ENCODE peak calls at places on chromosomes 12 and 14, in nine cellular contexts. One of them, this sample, is unnamed.

GRCh38 chr14:97634786-97635185 is 837.6 kb downstream of the VRK1 start:
- DNase-seq in AML-193: no peak
- DNase-seq in activated naive CD4-positive, alpha-beta T cell treated with anti-CD3 and anti-CD28 coated beads for 36 hours: peak
- DNase-seq in HuH-7.5: no peak
- DNase-seq in stimulated activated CD8-positive, alpha-beta memory T cell treated with anti-CD3 and anti-CD28 coated beads, Interleukin-2, amount 100 ng/mL, for 1 hour: no peak
- DNase-seq in germinal center: no peak
- DNase-seq in hypothalamus: no peak
- DNase-seq in astrocyte of the hippocampus: no peak
- DNase-seq in NCI-H510A treated with DMSO at 0.1 percent for 48 hours: peak
- DNase-seq in this sample: no peak

GRCh38 chr14:95811813-95812212 is 64.8 kb upstream of the TUNAR start:
- DNase-seq in AML-193: no peak
- DNase-seq in activated naive CD4-positive, alpha-beta T cell treated with anti-CD3 and anti-CD28 coated beads for 36 hours: no peak
- DNase-seq in HuH-7.5: no peak
- DNase-seq in stimulated activated CD8-positive, alpha-beta memory T cell treated with anti-CD3 and anti-CD28 coated beads, Interleukin-2, amount 100 ng/mL, for 1 hour: no peak
- DNase-seq in germinal center: no peak
- DNase-seq in hypothalamus: no peak
- DNase-seq in astrocyte of the hippocampus: no peak
- DNase-seq in NCI-H510A treated with DMSO at 0.1 percent for 48 hours: no peak
- DNase-seq in this sample: no peak

GRCh38 chr14:68753696-68754095 is 39.2 kb downstream of the ZFP36L1 start:
- DNase-seq in AML-193: no peak
- DNase-seq in activated naive CD4-positive, alpha-beta T cell treated with anti-CD3 and anti-CD28 coated beads for 36 hours: no peak
- DNase-seq in HuH-7.5: no peak
- DNase-seq in stimulated activated CD8-positive, alpha-beta memory T cell treated with anti-CD3 and anti-CD28 coated beads, Interleukin-2, amount 100 ng/mL, for 1 hour: no peak
- DNase-seq in germinal center: no peak
- DNase-seq in hypothalamus: no peak
- DNase-seq in astrocyte of the hippocampus: no peak
- DNase-seq in NCI-H510A treated with DMSO at 0.1 percent for 48 hours: no peak
- DNase-seq in this sample: no peak

GRCh38 chr14:78974691-78975090 is 804.5 kb downstream of the NRXN3 start:
- DNase-seq in AML-193: no peak
- DNase-seq in activated naive CD4-positive, alpha-beta T cell treated with anti-CD3 and anti-CD28 coated beads for 36 hours: no peak
- DNase-seq in HuH-7.5: no peak
- DNase-seq in stimulated activated CD8-positive, alpha-beta memory T cell treated with anti-CD3 and anti-CD28 coated beads, Interleukin-2, amount 100 ng/mL, for 1 hour: no peak
- DNase-seq in germinal center: no peak
- DNase-seq in hypothalamus: no peak
- DNase-seq in astrocyte of the hippocampus: peak
- DNase-seq in NCI-H510A treated with DMSO at 0.1 percent for 48 hours: no peak
- DNase-seq in this sample: no peak

GRCh38 chr12:67942704-67943103 is 46.5 kb upstream of the IFNG-AS1 start:
- DNase-seq in AML-193: no peak
- DNase-seq in activated naive CD4-positive, alpha-beta T cell treated with anti-CD3 and anti-CD28 coated beads for 36 hours: no peak
- DNase-seq in HuH-7.5: no peak
- DNase-seq in stimulated activated CD8-positive, alpha-beta memory T cell treated with anti-CD3 and anti-CD28 coated beads, Interleukin-2, amount 100 ng/mL, for 1 hour: no peak
- DNase-seq in germinal center: no peak
- DNase-seq in hypothalamus: no peak
- DNase-seq in astrocyte of the hippocampus: no peak
- DNase-seq in NCI-H510A treated with DMSO at 0.1 percent for 48 hours: no peak
- DNase-seq in this sample: peak

GRCh38 chr12:32987526-32987925 is 90.9 kb upstream of the PKP2 start:
- DNase-seq in AML-193: no peak
- DNase-seq in activated naive CD4-positive, alpha-beta T cell treated with anti-CD3 and anti-CD28 coated beads for 36 hours: no peak
- DNase-seq in HuH-7.5: no peak
- DNase-seq in stimulated activated CD8-positive, alpha-beta memory T cell treated with anti-CD3 and anti-CD28 coated beads, Interleukin-2, amount 100 ng/mL, for 1 hour: no peak
- DNase-seq in germinal center: no peak
- DNase-seq in hypothalamus: no peak
- DNase-seq in astrocyte of the hippocampus: no peak
- DNase-seq in NCI-H510A treated with DMSO at 0.1 percent for 48 hours: no peak
- DNase-seq in this sample: no peak

GRCh38 chr14:20499108-20499507 is 6.2 kb upstream of the RNASE10 start:
- DNase-seq in AML-193: no peak
- DNase-seq in activated naive CD4-positive, alpha-beta T cell treated with anti-CD3 and anti-CD28 coated beads for 36 hours: peak
- DNase-seq in HuH-7.5: no peak
- DNase-seq in stimulated activated CD8-positive, alpha-beta memory T cell treated with anti-CD3 and anti-CD28 coated beads, Interleukin-2, amount 100 ng/mL, for 1 hour: no peak
- DNase-seq in germinal center: no peak
- DNase-seq in hypothalamus: no peak
- DNase-seq in astrocyte of the hippocampus: no peak
- DNase-seq in NCI-H510A treated with DMSO at 0.1 percent for 48 hours: no peak
- DNase-seq in this sample: no peak

GRCh38 chr12:5402009-5402408 is 29.9 kb upstream of the NTF3 start:
- DNase-seq in AML-193: no peak
- DNase-seq in activated naive CD4-positive, alpha-beta T cell treated with anti-CD3 and anti-CD28 coated beads for 36 hours: no peak
- DNase-seq in HuH-7.5: no peak
- DNase-seq in stimulated activated CD8-positive, alpha-beta memory T cell treated with anti-CD3 and anti-CD28 coated beads, Interleukin-2, amount 100 ng/mL, for 1 hour: no peak
- DNase-seq in germinal center: no peak
- DNase-seq in hypothalamus: no peak
- DNase-seq in astrocyte of the hippocampus: no peak
- DNase-seq in NCI-H510A treated with DMSO at 0.1 percent for 48 hours: no peak
- DNase-seq in this sample: no peak

GRCh38 chr12:70354777-70355176 is 11.3 kb upstream of the KCNMB4 start:
- DNase-seq in AML-193: no peak
- DNase-seq in activated naive CD4-positive, alpha-beta T cell treated with anti-CD3 and anti-CD28 coated beads for 36 hours: no peak
- DNase-seq in HuH-7.5: no peak
- DNase-seq in stimulated activated CD8-positive, alpha-beta memory T cell treated with anti-CD3 and anti-CD28 coated beads, Interleukin-2, amount 100 ng/mL, for 1 hour: no peak
- DNase-seq in germinal center: no peak
- DNase-seq in hypothalamus: no peak
- DNase-seq in astrocyte of the hippocampus: no peak
- DNase-seq in NCI-H510A treated with DMSO at 0.1 percent for 48 hours: no peak
- DNase-seq in this sample: no peak

GRCh38 chr12:32535260-32535999 is 136.1 kb downstream of the FGD4 start:
- DNase-seq in AML-193: peak
- DNase-seq in activated naive CD4-positive, alpha-beta T cell treated with anti-CD3 and anti-CD28 coated beads for 36 hours: peak
- DNase-seq in HuH-7.5: peak
- DNase-seq in stimulated activated CD8-positive, alpha-beta memory T cell treated with anti-CD3 and anti-CD28 coated beads, Interleukin-2, amount 100 ng/mL, for 1 hour: no peak
- DNase-seq in germinal center: no peak
- DNase-seq in hypothalamus: peak
- DNase-seq in astrocyte of the hippocampus: peak
- DNase-seq in NCI-H510A treated with DMSO at 0.1 percent for 48 hours: peak
- DNase-seq in this sample: peak

GRCh38 chr14:100832311-100832960 is 6.5 kb downstream of the MEG3 start:
- DNase-seq in AML-193: no peak
- DNase-seq in activated naive CD4-positive, alpha-beta T cell treated with anti-CD3 and anti-CD28 coated beads for 36 hours: no peak
- DNase-seq in HuH-7.5: no peak
- DNase-seq in stimulated activated CD8-positive, alpha-beta memory T cell treated with anti-CD3 and anti-CD28 coated beads, Interleukin-2, amount 100 ng/mL, for 1 hour: no peak
- DNase-seq in germinal center: no peak
- DNase-seq in hypothalamus: no peak
- DNase-seq in astrocyte of the hippocampus: peak
- DNase-seq in NCI-H510A treated with DMSO at 0.1 percent for 48 hours: no peak
- DNase-seq in this sample: no peak

GRCh38 chr14:104374718-104375080 is 204.9 kb upstream of the C14orf180 start:
- DNase-seq in AML-193: no peak
- DNase-seq in activated naive CD4-positive, alpha-beta T cell treated with anti-CD3 and anti-CD28 coated beads for 36 hours: no peak
- DNase-seq in HuH-7.5: no peak
- DNase-seq in stimulated activated CD8-positive, alpha-beta memory T cell treated with anti-CD3 and anti-CD28 coated beads, Interleukin-2, amount 100 ng/mL, for 1 hour: no peak
- DNase-seq in germinal center: no peak
- DNase-seq in hypothalamus: no peak
- DNase-seq in astrocyte of the hippocampus: no peak
- DNase-seq in NCI-H510A treated with DMSO at 0.1 percent for 48 hours: no peak
- DNase-seq in this sample: no peak

GRCh38 chr12:120367252-120367923 is 1.6 kb downstream of the MSI1 start:
- DNase-seq in AML-193: no peak
- DNase-seq in activated naive CD4-positive, alpha-beta T cell treated with anti-CD3 and anti-CD28 coated beads for 36 hours: peak
- DNase-seq in HuH-7.5: no peak
- DNase-seq in stimulated activated CD8-positive, alpha-beta memory T cell treated with anti-CD3 and anti-CD28 coated beads, Interleukin-2, amount 100 ng/mL, for 1 hour: no peak
- DNase-seq in germinal center: no peak
- DNase-seq in hypothalamus: no peak
- DNase-seq in astrocyte of the hippocampus: peak
- DNase-seq in NCI-H510A treated with DMSO at 0.1 percent for 48 hours: no peak
- DNase-seq in this sample: peak

GRCh38 chr14:88695873-88696272 is 96.9 kb downstream of the EML5 start:
- DNase-seq in AML-193: no peak
- DNase-seq in activated naive CD4-positive, alpha-beta T cell treated with anti-CD3 and anti-CD28 coated beads for 36 hours: no peak
- DNase-seq in HuH-7.5: no peak
- DNase-seq in stimulated activated CD8-positive, alpha-beta memory T cell treated with anti-CD3 and anti-CD28 coated beads, Interleukin-2, amount 100 ng/mL, for 1 hour: no peak
- DNase-seq in germinal center: no peak
- DNase-seq in hypothalamus: no peak
- DNase-seq in astrocyte of the hippocampus: peak
- DNase-seq in NCI-H510A treated with DMSO at 0.1 percent for 48 hours: no peak
- DNase-seq in this sample: no peak

This sample was measured in NAMALWA.